ENCODE peak calls at places on chromosomes 11 and 22, in five cellular contexts. A is right atrium auricular region, P is IMR-90, S is foreskin keratinocyte, B is lung. M is an unnamed sample.

GRCh38 chr11:65646921-65647701 is 9.2 kb downstream of the SIPA1 start:
- DNase-seq in A (no peak), S (peak), P (no peak), B (no peak), M (no peak)

GRCh38 chr11:128628686-128629085 is 41.3 kb upstream of the ETS1 start:
- DNase-seq in B (no peak), P (no peak), S (no peak), A (peak), M (no peak)

GRCh38 chr11:120914021-120914420 is 109.9 kb upstream of the TBCEL start:
- DNase-seq in A (no peak), S (no peak), B (no peak), P (no peak), M (no peak)

GRCh38 chr11:59771605-59772004 is 16.4 kb downstream of the STX3 start:
- DNase-seq in A (no peak), B (no peak), P (no peak), S (no peak), M (no peak)

GRCh38 chr11:101870510-101870909 is 44.3 kb upstream of the CEP126 start:
- DNase-seq in P (peak), B (no peak), A (no peak), S (peak), M (no peak)

GRCh38 chr11:92477686-92478085 is 253.1 kb downstream of the FAT3 start:
- DNase-seq in P (no peak), S (no peak), A (no peak), B (no peak), M (no peak)

GRCh38 chr11:120739780-120740179 is 228.2 kb downstream of the GRIK4 start:
- DNase-seq in S (no peak), A (no peak), P (no peak), B (no peak), M (no peak)

GRCh38 chr11:34348919-34349318 is 8.9 kb downstream of the ABTB2 start:
- DNase-seq in P (peak), B (no peak), A (no peak), S (no peak), M (no peak)

GRCh38 chr11:112016088-112016764 is 9.0 kb upstream of the DLAT start:
- DNase-seq in B (no peak), A (no peak), S (no peak), P (peak), M (no peak)

GRCh38 chr11:70191495-70192140 is 11.5 kb upstream of the FADD start:
- DNase-seq in B (peak), S (peak), A (peak), P (peak), M (peak)

GRCh38 chr11:130760515-130761125 is 155.7 kb downstream of the SNX19 start:
- DNase-seq in P (no peak), A (no peak), S (no peak), B (no peak), M (no peak)

GRCh38 chr11:26985941-26986340 is 8.0 kb upstream of the FIBIN start:
- DNase-seq in P (peak), S (no peak), A (no peak), B (no peak), M (no peak)

GRCh38 chr22:39488563-39489083 is 13.5 kb upstream of the MIEF1 start:
- DNase-seq in S (no peak), B (no peak), P (no peak), A (no peak), M (no peak)

GRCh38 chr11:119964136-119965025 is 173.5 kb downstream of the TRIM29 start:
- DNase-seq in S (peak), A (no peak), P (no peak), B (no peak), M (no peak)

GRCh38 chr11:9719949-9720646 is 56.2 kb downstream of the SWAP70 start:
- DNase-seq in A (no peak), B (no peak), P (no peak), S (no peak), M (no peak)

GRCh38 chr11:47980093-47980906 is at the start of gene PTPRJ:
- DNase-seq in B (peak), P (peak), S (no peak), A (no peak), M (peak)

GRCh38 chr11:131063638-131064037 is 147.4 kb upstream of the SNX19 start:
- DNase-seq in P (no peak), A (no peak), B (no peak), S (no peak), M (no peak)

GRCh38 chr11:44885065-44885777 is 65.5 kb downstream of the TP53I11 start:
- DNase-seq in A (no peak), P (no peak), B (no peak), S (no peak), M (no peak)

GRCh38 chr11:134527382-134528243 is 115.6 kb upstream of the B3GAT1 start:
- DNase-seq in A (no peak), P (no peak), B (no peak), S (no peak), M (peak)

GRCh38 chr11:73916435-73916834 is 34.4 kb upstream of the DNAJB13 start:
- DNase-seq in B (no peak), A (no peak), S (peak), P (peak), M (no peak)

GRCh38 chr11:123580557-123581275 is 73.7 kb downstream of the SCN3B start:
- DNase-seq in S (peak), B (peak), A (no peak), P (peak), M (no peak)

GRCh38 chr11:111260761-111261160 is 15.2 kb downstream of the POU2AF2 start:
- DNase-seq in B (no peak), S (no peak), P (no peak), A (no peak), M (no peak)

GRCh38 chr22:39299829-39300178 is 19.6 kb downstream of the RPL3 start:
- DNase-seq in B (no peak), P (no peak), S (no peak), A (no peak), M (no peak)

GRCh38 chr22:27295071-27295470 is 506.5 kb downstream of the MN1 start:
- DNase-seq in P (no peak), B (no peak), S (no peak), A (no peak), M (no peak)

GRCh38 chr11:119889728-119890280 is 160.8 kb upstream of the NECTIN1 start:
- DNase-seq in P (no peak), A (no peak), B (no peak), S (no peak), M (no peak)

GRCh38 chr22:47156352-47157092 is 394.1 kb downstream of the TBC1D22A start:
- DNase-seq in A (no peak), B (no peak), P (no peak), S (no peak), M (no peak)

GRCh38 chr11:48108231-48109045 is 108.2 kb upstream of the OR4B1 start:
- DNase-seq in B (no peak), A (no peak), P (no peak), S (no peak), M (peak)

GRCh38 chr11:762421-763072 is 14.7 kb downstream of the GATD1 start:
- DNase-seq in A (no peak), P (peak), B (peak), S (peak), M (no peak)

GRCh38 chr11:8693555-8693954 is 11.0 kb downstream of the RPL27A start:
- DNase-seq in P (no peak), B (no peak), S (no peak), A (no peak), M (no peak)

GRCh38 chr22:43923631-43924548 is at the start of gene PNPLA3:
- DNase-seq in B (peak), S (peak), A (peak), P (peak), M (peak)

GRCh38 chr11:30422828-30423648 is 100.1 kb downstream of the ARL14EP start:
- DNase-seq in B (no peak), P (no peak), S (no peak), A (no peak), M (no peak)

GRCh38 chr11:78228467-78228866 is 39.7 kb downstream of the USP35 start:
- DNase-seq in A (peak), B (no peak), P (peak), S (peak), M (no peak)

GRCh38 chr11:32494629-32495028 is 59.3 kb upstream of the WT1 start:
- DNase-seq in P (no peak), A (no peak), S (no peak), B (no peak), M (no peak)

GRCh38 chr22:39444247-39444800 is 12.5 kb upstream of the MGAT3 start:
- DNase-seq in S (no peak), P (no peak), B (no peak), A (no peak), M (no peak)

GRCh38 chr11:125410091-125410490 is 86.0 kb downstream of the FEZ1 start:
- DNase-seq in P (no peak), S (peak), B (no peak), A (no peak), M (no peak)

GRCh38 chr22:46393791-46394333 is 58.3 kb downstream of the TRMU start:
- DNase-seq in S (no peak), B (no peak), P (no peak), A (no peak), M (no peak)

GRCh38 chr11:11288972-11289616 is 64.0 kb downstream of the CSNK2A3 start:
- DNase-seq in B (no peak), S (no peak), A (no peak), P (no peak), M (no peak)

GRCh38 chr11:120132645-120133185 is 5.2 kb downstream of the TRIM29 start:
- DNase-seq in P (no peak), B (no peak), S (no peak), A (no peak), M (no peak)

GRCh38 chr11:129861702-129862107 is 33.7 kb downstream of the NFRKB start:
- DNase-seq in S (peak), P (peak), A (peak), B (peak), M (no peak)

GRCh38 chr11:35464308-35464707 is 45.0 kb upstream of the SLC1A2 start:
- DNase-seq in B (no peak), P (no peak), S (no peak), A (no peak), M (no peak)
- TF ChIP-seq CTCF in B (no peak), P (peak), S (peak), A (no peak), M (peak)

GRCh38 chr11:67613960-67614715 is 7.4 kb downstream of the NDUFV1 start:
- DNase-seq in P (peak), S (peak), A (no peak), B (peak), M (peak)

GRCh38 chr11:67615455-67616430 is 9.0 kb downstream of the NDUFV1 start:
- DNase-seq in B (no peak), S (no peak), P (no peak), A (no peak), M (no peak)

GRCh38 chr11:67616431-67617242 is 9.9 kb downstream of the NDUFV1 start:
- DNase-seq in S (no peak), A (no peak), B (no peak), P (no peak), M (no peak)

GRCh38 chr11:67613313-67613959 is 6.7 kb downstream of the NDUFV1 start:
- DNase-seq in S (no peak), P (no peak), A (no peak), B (no peak), M (no peak)

DNA sequence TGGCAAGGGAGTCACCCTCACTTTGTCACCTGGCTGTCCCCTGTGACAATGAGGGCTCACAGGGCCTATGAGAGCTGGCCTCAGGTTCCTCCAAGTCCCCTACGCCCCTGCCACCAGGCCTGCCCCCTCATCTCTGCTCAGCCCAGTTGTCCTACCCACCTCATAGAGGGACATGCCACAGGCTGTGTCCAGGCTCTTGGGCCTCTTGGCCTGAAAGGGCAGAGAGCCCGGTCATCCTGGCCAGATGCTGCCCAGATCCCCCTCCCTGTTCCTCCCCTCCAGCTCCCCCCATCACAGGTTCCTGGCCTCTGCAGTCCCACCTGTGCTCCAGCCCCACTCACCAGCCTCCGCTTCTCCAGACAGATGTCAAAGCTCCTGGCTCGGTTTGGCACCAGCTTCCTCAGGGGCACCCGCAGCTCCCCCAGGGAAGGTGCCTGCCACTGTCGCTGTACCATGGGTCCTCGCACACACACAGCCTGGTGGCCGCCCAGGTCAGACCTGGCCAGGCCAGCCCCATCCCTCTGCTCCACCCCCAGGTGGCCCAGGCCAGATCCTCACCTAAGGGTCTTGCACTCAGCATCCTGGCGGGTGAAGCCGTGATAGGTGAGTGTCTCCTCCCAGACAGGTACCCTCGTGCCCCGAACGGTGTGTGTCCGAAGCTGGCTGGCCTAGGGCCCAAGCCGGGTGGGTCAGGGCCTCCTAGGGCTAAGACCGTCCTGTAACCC is 8.2 kb downstream of the NDUFV1 start:
- DNase-seq in A (no peak), P (no peak), S (no peak), B (no peak), M (no peak)
- TF ChIP-seq CTCF in A (no peak), P (no peak), S (no peak), B (no peak), M (no peak)

GRCh38 chr11:4994551-4994950 is at the start of gene OR51L1:
- DNase-seq in P (no peak), S (no peak), B (no peak), A (no peak), M (no peak)

DNA sequence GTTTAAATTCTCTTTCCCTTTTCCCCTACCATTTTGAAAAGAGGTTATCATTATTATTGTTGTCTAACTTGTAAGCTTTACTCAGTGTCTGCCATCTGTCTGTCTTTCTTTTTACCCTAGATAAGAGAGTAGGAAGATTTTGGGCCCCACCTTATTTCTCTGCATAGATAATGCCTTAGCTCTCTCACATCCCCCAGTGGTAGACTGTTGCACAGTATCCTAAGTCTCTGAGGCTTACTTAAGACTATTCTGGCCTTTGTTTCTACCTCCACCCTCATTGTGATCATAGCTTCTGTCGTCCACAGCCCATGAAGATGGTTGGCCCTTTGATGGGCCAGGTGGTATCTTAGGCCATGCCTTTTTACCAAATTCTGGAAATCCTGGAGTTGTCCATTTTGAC is 3.6 kb upstream of the OR51L1 start:
- DNase-seq in A (no peak), B (no peak), P (peak), S (no peak), M (no peak)
- TF ChIP-seq CTCF in A (peak), B (no peak), P (peak), S (peak), M (peak)

DNA sequence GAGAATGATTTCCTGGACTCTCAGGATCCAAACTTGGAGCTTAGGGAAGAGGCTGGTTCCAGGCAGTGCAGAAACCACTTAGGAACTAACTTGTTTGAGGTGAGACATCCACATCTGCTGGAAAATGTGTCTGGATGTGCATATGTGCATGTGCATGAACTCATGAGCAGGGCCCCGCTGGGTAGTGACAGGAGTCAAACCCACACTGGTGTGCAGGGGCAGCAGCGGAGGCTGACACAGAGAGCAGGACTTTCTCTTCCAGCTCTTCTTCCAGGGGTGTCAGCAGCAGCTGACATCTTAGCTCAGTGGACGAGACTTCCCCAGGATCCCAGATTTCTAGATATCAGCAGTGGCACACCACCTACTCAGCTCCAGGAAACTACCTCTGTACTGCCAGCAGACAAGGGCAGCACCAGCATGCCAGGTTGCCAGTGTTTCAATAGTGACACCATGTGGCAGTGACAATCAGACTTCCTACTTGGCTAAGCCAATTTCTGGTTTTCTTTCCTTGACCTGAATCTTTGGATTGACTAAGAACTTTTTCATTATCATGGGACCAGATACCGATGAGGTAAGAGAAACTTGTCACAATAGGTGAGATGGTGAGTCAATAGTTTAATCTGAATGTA is 227.5 kb upstream of the ZC3H12C start:
- DNase-seq in B (no peak), P (no peak), S (peak), A (no peak), M (no peak)
- TF ChIP-seq CTCF in B (no peak), P (no peak), S (peak), A (peak), M (peak)

GRCh38 chr11:82521427-82521826 is 212.2 kb downstream of the FAM181B start:
- DNase-seq in A (no peak), S (no peak), P (no peak), B (no peak), M (no peak)

GRCh38 chr11:82527185-82527584 is 206.5 kb downstream of the FAM181B start:
- DNase-seq in S (no peak), P (no peak), B (no peak), A (no peak), M (no peak)

DNA sequence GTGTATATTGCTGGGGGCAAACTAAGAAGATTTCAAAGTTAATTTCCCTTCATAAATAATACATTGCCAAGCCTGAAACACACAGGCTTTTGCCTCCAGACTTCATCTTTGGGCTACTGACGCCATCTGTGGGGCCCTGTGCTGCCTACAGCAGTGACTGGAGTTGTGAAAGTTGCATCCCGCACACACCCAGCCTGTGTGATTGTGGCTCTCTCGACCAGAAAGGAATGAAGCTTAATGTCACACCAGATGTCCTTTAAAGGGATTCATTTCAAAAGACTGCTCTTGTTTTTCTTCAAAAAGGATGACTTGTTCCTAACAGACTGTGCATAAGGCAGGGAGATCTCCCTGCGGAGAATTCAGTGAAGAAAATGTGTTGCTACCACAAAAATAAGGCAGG is 210.5 kb downstream of the FAM181B start:
- DNase-seq in S (no peak), B (no peak), P (no peak), A (no peak), M (no peak)
- TF ChIP-seq CTCF in S (no peak), B (no peak), P (no peak), A (peak), M (no peak)

GRCh38 chr22:19965771-19966709 is 24.4 kb upstream of the TXNRD2 start:
- DNase-seq in P (no peak), S (no peak), A (no peak), B (no peak), M (no peak)
- TF ChIP-seq CTCF in P (peak), S (peak), A (no peak), B (no peak), M (peak)

GRCh38 chr11:18011633-18012313 is 1.1 kb downstream of the SERGEF start:
- DNase-seq in S (no peak), A (no peak), P (no peak), B (no peak), M (no peak)

GRCh38 chr11:18012314-18012905 is 437 bp downstream of the SERGEF start:
- DNase-seq in P (peak), S (peak), A (peak), B (peak), M (no peak)

GRCh38 chr11:18013790-18014507 is 1.1 kb upstream of the SERGEF start:
- DNase-seq in B (no peak), A (no peak), S (peak), P (no peak), M (no peak)

GRCh38 chr11:18014876-18015275 is 2.0 kb upstream of the SERGEF start:
- DNase-seq in S (peak), A (no peak), P (no peak), B (no peak), M (no peak)

GRCh38 chr11:18012906-18013781 is at the start of gene SERGEF:
- DNase-seq in B (peak), A (peak), P (peak), S (peak), M (peak)
- TF ChIP-seq CTCF in B (no peak), A (peak), P (no peak), S (peak), M (peak)

GRCh38 chr11:46215208-46215931 is 62.1 kb upstream of the CREB3L1 start:
- DNase-seq in A (no peak), P (no peak), B (no peak), S (no peak), M (no peak)
- TF ChIP-seq CTCF in A (no peak), P (no peak), B (no peak), S (no peak), M (no peak)